ENCODE peak calls at places on chromosomes 13 and 19, in six cellular contexts. M, P, Q, F, V and A are unnamed samples.

GRCh38 chr13:91153372-91153771 is 194.1 kb upstream of the MIR17HG start:
- DNase-seq in M (no peak), P (no peak), Q (no peak), F (no peak), V (no peak), A (no peak)

GRCh38 chr13:59690857-59691500 is 472.7 kb downstream of the DIAPH3 start:
- DNase-seq in M (no peak), P (no peak), Q (no peak), F (no peak), V (no peak), A (no peak)

GRCh38 chr13:99374994-99375805 is 68.0 kb upstream of the GPR183 start:
- DNase-seq in M (no peak), P (no peak), Q (no peak), F (no peak), V (peak; percentile 79), A (no peak)

GRCh38 chr13:28320884-28321574 is 173.9 kb downstream of the FLT1 start:
- DNase-seq in M (no peak), P (no peak), Q (no peak), F (peak; percentile 19), V (no peak), A (no peak)

GRCh38 chr19:29259867-29260281 is 46.9 kb upstream of the UQCRFS1 start:
- DNase-seq in M (no peak), P (no peak), Q (no peak), F (no peak), V (no peak), A (no peak)

GRCh38 chr13:20924758-20925394 is 22.3 kb upstream of the XPO4 start:
- DNase-seq in M (peak; percentile 53), P (peak; percentile 80), Q (peak; percentile 79), F (peak; percentile 86), V (peak; percentile 85), A (no peak)

GRCh38 chr13:75226755-75227435 is 255.1 kb downstream of the TBC1D4 start:
- DNase-seq in M (no peak), P (no peak), Q (no peak), F (peak; percentile 89), V (no peak), A (no peak)

GRCh38 chr13:99442273-99442895 is 58.9 kb upstream of the TM9SF2 start:
- DNase-seq in M (no peak), P (peak; percentile 38), Q (no peak), F (peak; percentile 64), V (no peak), A (no peak)

GRCh38 chr19:16283103-16283469 is 41.5 kb upstream of the KLF2 start:
- DNase-seq in M (no peak), P (no peak), Q (no peak), F (no peak), V (no peak), A (no peak)

GRCh38 chr19:32172761-32173160 is 172.6 kb upstream of the ZNF507 start:
- DNase-seq in M (no peak), P (no peak), Q (no peak), F (no peak), V (no peak), A (no peak)

GRCh38 chr19:51027126-51027806 is 850 bp upstream of the KLK11 start:
- DNase-seq in M (no peak), P (no peak), Q (no peak), F (no peak), V (no peak), A (no peak)

GRCh38 chr13:71603255-71603654 is 263.7 kb downstream of the DACH1 start:
- DNase-seq in M (no peak), P (no peak), Q (no peak), F (no peak), V (no peak), A (no peak)

GRCh38 chr13:81017525-81018152 is 676.7 kb upstream of the SPRY2 start:
- DNase-seq in M (no peak), P (no peak), Q (no peak), F (peak; percentile 61), V (no peak), A (no peak)

GRCh38 chr19:41546386-41546789 is 29.6 kb upstream of the CEACAM21 start:
- DNase-seq in M (no peak), P (peak; percentile 38), Q (no peak), F (no peak), V (no peak), A (no peak)

GRCh38 chr13:114099191-114099590 is 33.2 kb downstream of the RASA3 start:
- DNase-seq in M (peak; percentile 69), P (peak; percentile 89), Q (peak; percentile 94), F (peak; percentile 73), V (peak; percentile 85), A (no peak)

GRCh38 chr13:110379358-110379757 is 72.3 kb downstream of the COL4A2 start:
- DNase-seq in M (no peak), P (no peak), Q (no peak), F (no peak), V (no peak), A (no peak)
- H3K4me1 ChIP-seq in M (peaks cover 69% of the 10 kb centered on the region), P (peaks cover 79% of the 10 kb centered on the region), Q (peaks cover 16% of the 10 kb centered on the region), F (peaks cover 39% of the 10 kb centered on the region), V (no peaks in the 10 kb centered on the region), A (peaks cover 6% of the 10 kb centered on the region)

GRCh38 chr19:33699754-33700407 is 78.1 kb downstream of the CHST8 start:
- DNase-seq in M (no peak), P (no peak), Q (no peak), F (no peak), V (peak; percentile 49), A (no peak)

GRCh38 chr19:33700408-33700757 is 78.6 kb downstream of the CHST8 start:
- DNase-seq in M (no peak), P (no peak), Q (no peak), F (no peak), V (peak; percentile 35), A (no peak)

GRCh38 chr19:33693678-33694077 is 71.9 kb downstream of the CHST8 start:
- DNase-seq in M (no peak), P (no peak), Q (no peak), F (no peak), V (no peak), A (no peak)

GRCh38 chr19:33698576-33699435 is 77.1 kb downstream of the CHST8 start:
- DNase-seq in M (no peak), P (no peak), Q (no peak), F (no peak), V (no peak), A (no peak)

GRCh38 chr19:33697766-33698165 is 76.0 kb downstream of the CHST8 start:
- DNase-seq in M (no peak), P (no peak), Q (no peak), F (no peak), V (peak; percentile 55), A (no peak)
- H3K27me3 ChIP-seq in M (no peaks in the 10 kb centered on the region), P (peaks cover 14% of the 10 kb centered on the region), Q (no peaks in the 10 kb centered on the region), F (peaks cover 34% of the 10 kb centered on the region), V (peaks cover 6% of the 10 kb centered on the region), A (no peaks in the 10 kb centered on the region)

GRCh38 chr19:49061000-49061399 is 3.5 kb upstream of the CGB7 start:
- DNase-seq in M (no peak), P (no peak), Q (no peak), F (no peak), V (no peak), A (no peak)

GRCh38 chr19:49058592-49058991 is 1.0 kb upstream of the CGB7 start:
- DNase-seq in M (no peak), P (no peak), Q (peak; percentile 84), F (no peak), V (no peak), A (no peak)

GRCh38 chr19:49057636-49058234 is at the start of gene CGB7:
- DNase-seq in M (peak; percentile 29), P (peak; percentile 76), Q (peak; percentile 84), F (peak; percentile 70), V (no peak), A (no peak)

GRCh38 chr19:49059056-49059455 is 1.5 kb upstream of the CGB7 start:
- DNase-seq in M (no peak), P (no peak), Q (no peak), F (no peak), V (no peak), A (no peak)

GRCh38 chr19:49056101-49056901 is 1.2 kb downstream of the CGB7 start:
- DNase-seq in M (peak; percentile 25), P (peak; percentile 43), Q (peak; percentile 77), F (peak; percentile 52), V (no peak), A (no peak)
- H3K27ac ChIP-seq in M (no peak overlapping the region), P (no peak overlapping the region), Q (peak overlapping the region; percentile 67), F (no peak overlapping the region), V (no peak overlapping the region), A (no peak overlapping the region)

DNA sequence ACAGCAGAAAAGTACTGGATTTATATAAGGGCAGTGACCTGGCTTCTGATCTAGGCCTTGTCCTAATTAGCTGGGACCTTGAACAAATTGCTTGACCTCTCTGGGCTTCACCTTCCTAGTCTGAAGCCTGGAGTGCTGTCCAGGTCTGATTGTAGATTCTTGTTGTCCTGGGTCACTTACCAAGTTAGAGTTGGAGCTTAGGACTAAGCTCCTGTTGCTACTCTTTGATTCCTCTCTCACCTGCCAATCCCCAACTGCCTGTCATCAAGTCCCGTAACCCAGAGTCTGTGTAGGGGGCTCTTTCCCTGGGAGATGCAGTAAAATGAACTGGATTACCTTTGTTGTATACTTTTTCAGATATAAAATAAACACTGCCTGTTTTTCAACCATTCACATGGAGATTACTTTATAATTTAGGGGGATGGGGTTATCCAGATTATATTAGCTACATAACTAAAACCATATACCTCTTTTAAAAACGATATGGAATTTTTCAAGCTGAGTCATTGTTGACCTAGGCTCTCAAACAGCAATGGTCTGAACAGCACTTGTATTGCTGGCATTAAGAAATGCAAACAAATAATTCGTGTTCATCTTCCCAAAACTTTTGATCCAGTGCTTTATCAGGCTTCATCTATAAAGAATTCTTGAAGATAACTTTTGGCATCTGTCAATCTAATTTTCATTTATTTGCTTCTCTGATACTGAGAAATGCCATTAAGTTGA is 5.8 kb downstream of the ARHGAP35 start:
- DNase-seq in M (no peak), P (no peak), Q (no peak), F (peak; percentile 84), V (peak; percentile 11), A (no peak)
- H3K4me1 ChIP-seq in M (peaks cover 69% of the 10 kb centered on the region), P (peaks cover 87% of the 10 kb centered on the region), Q (peaks cover 60% of the 10 kb centered on the region), F (peaks cover 61% of the 10 kb centered on the region), V (peaks cover 76% of the 10 kb centered on the region), A (peaks cover 2% of the 10 kb centered on the region)

GRCh38 chr19:6185093-6185824 is 49.8 kb downstream of the ACSBG2 start:
- DNase-seq in M (no peak), P (no peak), Q (no peak), F (no peak), V (no peak), A (no peak)

GRCh38 chr19:6186435-6186834 is 51.0 kb downstream of the ACSBG2 start:
- DNase-seq in M (no peak), P (no peak), Q (no peak), F (no peak), V (no peak), A (no peak)

GRCh38 chr19:6185825-6186193 is 50.3 kb downstream of the ACSBG2 start:
- DNase-seq in M (no peak), P (no peak), Q (no peak), F (no peak), V (no peak), A (no peak)

DNA sequence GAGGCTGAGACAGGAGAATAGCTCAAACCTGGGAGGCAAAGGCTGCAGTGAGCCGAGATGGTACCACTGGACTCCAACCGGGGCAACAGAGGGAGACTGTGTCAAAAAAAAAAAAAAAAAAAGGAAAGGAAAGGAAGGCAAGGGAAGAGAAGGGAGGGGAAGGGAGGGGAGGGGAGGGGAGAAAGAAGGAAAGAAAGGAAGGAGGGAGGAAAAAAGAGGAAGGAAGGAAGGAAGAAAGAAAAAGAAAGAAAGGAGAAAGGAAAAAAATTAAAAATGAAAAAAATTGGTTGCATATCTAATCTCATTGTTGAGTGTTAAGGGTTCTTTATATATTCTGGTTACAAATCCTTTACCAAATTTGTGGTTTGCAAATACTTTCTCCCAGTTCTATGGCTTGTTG is 45.7 kb downstream of the ACSBG2 start:
- DNase-seq in M (no peak), P (no peak), Q (no peak), F (no peak), V (no peak), A (no peak)
- H3K27me3 ChIP-seq in M (no peaks in the 10 kb centered on the region), P (peaks cover 4% of the 10 kb centered on the region), Q (peaks cover 1% of the 10 kb centered on the region), F (peaks cover 17% of the 10 kb centered on the region), V (peaks cover 7% of the 10 kb centered on the region), A (no peaks in the 10 kb centered on the region)

GRCh38 chr13:95188128-95188527 is 113.1 kb downstream of the ABCC4 start:
- DNase-seq in M (no peak), P (no peak), Q (no peak), F (no peak), V (no peak), A (no peak)
- H3K27ac ChIP-seq in M (no peak overlapping the region), P (no peak overlapping the region), Q (peak overlapping the region; percentile 32), F (no peak overlapping the region), V (no peak overlapping the region), A (no peak overlapping the region)